ENCODE peak calls at places on chromosomes 2 and 18, in seven cellular contexts. D, S, K, R, X, B and P are unnamed samples.

GRCh38 chr2:106057206-106057605 is 136.9 kb downstream of the UXS1 start:
- DNase-seq in D (no peak), S (no peak), K (no peak), R (peak; percentile 18), X (peak; percentile 72), B (no peak), P (no peak)

GRCh38 chr18:5106730-5107129 is 90.3 kb downstream of the AKAIN1 start:
- DNase-seq in D (no peak), S (no peak), K (no peak), R (no peak), X (peak; percentile 10), B (no peak), P (peak; percentile 2)

GRCh38 chr2:132652501-132652900 is 17.5 kb downstream of the LYPD1 start:
- DNase-seq in D (peak; percentile 87), S (no peak), K (no peak), R (no peak), X (no peak), B (peak; percentile 17), P (no peak)

GRCh38 chr18:26460449-26461091 is 87.8 kb downstream of the KCTD1 start:
- DNase-seq in D (no peak), S (no peak), K (no peak), R (no peak), X (peak; percentile 89), B (peak; percentile 9), P (no peak)

GRCh38 chr2:178882666-178883440 is 75.6 kb upstream of the TTN start:
- DNase-seq in D (peak; percentile 61), S (no peak), K (no peak), R (no peak), X (peak; percentile 58), B (no peak), P (no peak)

GRCh38 chr2:231673348-231673770 is 35.0 kb upstream of the PTMA start:
- DNase-seq in D (no peak), S (no peak), K (no peak), R (no peak), X (peak; percentile 46), B (peak; percentile 73), P (peak; percentile 95)

GRCh38 chr2:238247841-238248440 is 8.1 kb upstream of the HES6 start:
- DNase-seq in D (no peak), S (no peak), K (no peak), R (no peak), X (no peak), B (no peak), P (no peak)

GRCh38 chr2:98088261-98088660 is 1.3 kb downstream of the VWA3B start:
- DNase-seq in D (no peak), S (no peak), K (peak; percentile 46), R (no peak), X (no peak), B (no peak), P (no peak)

GRCh38 chr2:242057379-242058040 is 188.0 kb downstream of the RTP5 start:
- DNase-seq in D (no peak), S (no peak), K (no peak), R (no peak), X (no peak), B (no peak), P (no peak)

GRCh38 chr18:74518456-74519315 is 15.6 kb upstream of the CNDP1 start:
- DNase-seq in D (no peak), S (no peak), K (no peak), R (no peak), X (no peak), B (no peak), P (no peak)

GRCh38 chr2:241907171-241907570 is 37.6 kb downstream of the RTP5 start:
- DNase-seq in D (no peak), S (no peak), K (no peak), R (no peak), X (no peak), B (no peak), P (no peak)

GRCh38 chr2:18883626-18884456 is 294.5 kb upstream of the NT5C1B start:
- DNase-seq in D (peak; percentile 43), S (no peak), K (no peak), R (no peak), X (peak; percentile 59), B (peak; percentile 57), P (peak; percentile 36)

GRCh38 chr2:58906151-58906645 is 665.1 kb upstream of the FANCL start:
- DNase-seq in D (no peak), S (no peak), K (no peak), R (no peak), X (no peak), B (peak; percentile 50), P (no peak)

GRCh38 chr2:235005603-235006259 is 53.9 kb downstream of the SH3BP4 start:
- DNase-seq in D (no peak), S (no peak), K (no peak), R (no peak), X (no peak), B (no peak), P (no peak)

GRCh38 chr2:42769583-42770287 is 5.8 kb upstream of the OXER1 start:
- DNase-seq in D (no peak), S (no peak), K (no peak), R (no peak), X (no peak), B (no peak), P (no peak)

GRCh38 chr2:175597286-175597685 is 404.8 kb downstream of the LNPK start:
- DNase-seq in D (no peak), S (no peak), K (no peak), R (no peak), X (no peak), B (peak; percentile 48), P (no peak)

GRCh38 chr2:231780123-231780908 is 766 bp downstream of the PDE6D start:
- DNase-seq in D (peak; percentile 25), S (no peak), K (peak; percentile 0), R (peak; percentile 22), X (peak; percentile 56), B (peak; percentile 43), P (peak; percentile 45)

GRCh38 chr2:592737-593136 is 84.5 kb downstream of the TMEM18 start:
- DNase-seq in D (no peak), S (no peak), K (no peak), R (no peak), X (no peak), B (no peak), P (no peak)

GRCh38 chr2:18373664-18374063 is 186.8 kb downstream of the RDH14 start:
- DNase-seq in D (peak; percentile 55), S (no peak), K (no peak), R (no peak), X (no peak), B (peak; percentile 79), P (no peak)

GRCh38 chr2:197813093-197813787 is 8.8 kb downstream of the PLCL1 start:
- DNase-seq in D (peak; percentile 46), S (peak; percentile 38), K (no peak), R (no peak), X (peak; percentile 75), B (peak; percentile 55), P (peak; percentile 53)

GRCh38 chr18:13387856-13388548 is 169.4 kb downstream of the LDLRAD4 start:
- DNase-seq in D (peak; percentile 89), S (no peak), K (no peak), R (no peak), X (no peak), B (peak; percentile 82), P (no peak)

GRCh38 chr2:173544621-173545363 is 190.1 kb downstream of the CDCA7 start:
- DNase-seq in D (no peak), S (peak; percentile 89), K (no peak), R (no peak), X (no peak), B (no peak), P (peak; percentile 94)

GRCh38 chr18:60024857-60025256 is 125.1 kb downstream of the PMAIP1 start:
- DNase-seq in D (no peak), S (no peak), K (no peak), R (no peak), X (no peak), B (peak; percentile 49), P (no peak)

GRCh38 chr18:49768051-49768391 is 45.3 kb downstream of the ACAA2 start:
- DNase-seq in D (peak; percentile 70), S (peak; percentile 50), K (no peak), R (peak; percentile 10), X (peak; percentile 87), B (peak; percentile 61), P (peak; percentile 18)

GRCh38 chr18:22170421-22171262 is 1.3 kb downstream of the GATA6 start:
- DNase-seq in D (peak; percentile 79), S (peak; percentile 5), K (no peak), R (no peak), X (peak; percentile 58), B (peak; percentile 69), P (peak; percentile 51)